ENCODE peak calls at places on chromosomes 7 and 10, in eight cellular contexts. R is endodermal cell, O is transverse colon, M is left lung, W is upper lobe of left lung, P is fibroblast of lung, V is colonic mucosa, Q is left ventricle myocardium inferior. X is an unnamed sample.
A peak's percentile ranks its signal among the peaks of the same experiment; 100 is the strongest.

GRCh38 chr7:27940341-27940740 is 200.4 kb downstream of the TAX1BP1 start:
- DNase-seq in W (no peak), V (no peak), M (no peak), Q (no peak), P (no peak), R (no peak), O (no peak), X (no peak)

GRCh38 chr10:478471-479245 is 210.8 kb downstream of the DIP2C start:
- DNase-seq in O (no peak), W (no peak), V (no peak), P (no peak), R (peak; percentile 37), Q (no peak), M (no peak), X (no peak)

GRCh38 chr7:52540041-52540440 is 495.4 kb upstream of the POM121L12 start:
- DNase-seq in O (no peak), V (no peak), Q (no peak), R (no peak), M (no peak), W (no peak), P (no peak), X (no peak)

GRCh38 chr10:86365346-86366032 is 1.1 kb downstream of the GRID1 start:
- DNase-seq in R (peak; percentile 62), Q (no peak), O (no peak), W (peak; percentile 20), P (no peak), V (no peak), M (peak; percentile 27), X (no peak)

GRCh38 chr7:36360244-36360643 is 29.4 kb upstream of the ANLN start:
- DNase-seq in O (no peak), P (no peak), M (no peak), V (no peak), W (no peak), Q (no peak), R (peak; percentile 55), X (no peak)

GRCh38 chr7:70082026-70082655 is 483.9 kb downstream of the AUTS2 start:
- DNase-seq in R (no peak), M (no peak), Q (no peak), V (no peak), P (peak; percentile 15), W (no peak), O (no peak), X (no peak)

GRCh38 chr10:114762811-114763210 is 58.8 kb upstream of the FHIP2A start:
- DNase-seq in P (no peak), M (no peak), Q (no peak), O (no peak), V (no peak), R (no peak), W (no peak), X (no peak)

GRCh38 chr7:73725703-73726466 is 6.4 kb upstream of the STX1A start:
- DNase-seq in O (peak; percentile 95), Q (peak; percentile 85), M (peak; percentile 81), R (peak; percentile 99), W (peak; percentile 93), P (peak; percentile 58), V (peak; percentile 97), X (peak; percentile 87)

GRCh38 chr10:78185693-78186055 is 152.0 kb downstream of the RPS24 start:
- DNase-seq in M (no peak), V (no peak), Q (peak; percentile 36), O (no peak), P (no peak), R (no peak), W (peak; percentile 40), X (no peak)

DNA sequence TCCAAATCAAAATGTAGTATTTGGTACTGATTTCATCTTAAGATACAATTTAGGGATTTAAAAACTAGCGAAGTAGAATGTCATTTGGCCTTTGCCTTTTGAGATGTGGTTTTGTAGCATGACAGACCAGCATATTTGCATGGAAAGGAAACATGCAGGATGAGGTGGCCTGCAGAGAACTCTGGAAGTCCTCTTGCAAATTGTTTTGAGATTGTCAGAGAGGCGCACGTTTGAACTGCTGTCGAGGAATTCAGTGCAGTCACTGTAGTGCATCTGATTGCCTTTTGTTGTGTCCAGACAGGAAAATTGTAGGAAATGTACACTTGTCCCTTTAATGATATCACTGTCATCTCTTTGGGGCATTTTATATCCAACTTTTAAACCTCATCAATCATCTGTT is 136.7 kb downstream of the CELF2 start:
- DNase-seq in Q (no peak), P (no peak), V (no peak), O (no peak), W (no peak), M (no peak), R (no peak), X (no peak)
- H3K27me3 ChIP-seq in Q (no peaks in the 10 kb centered on the region), P (no peaks in the 10 kb centered on the region), V (no peaks in the 10 kb centered on the region), O (no peaks in the 10 kb centered on the region), W (no peaks in the 10 kb centered on the region), M (no peaks in the 10 kb centered on the region), R (no peaks in the 10 kb centered on the region), X (no peaks in the 10 kb centered on the region)

GRCh38 chr10:125148576-125148975 is 11.8 kb downstream of the CTBP2 start:
- DNase-seq in O (no peak), M (no peak), V (no peak), Q (no peak), W (no peak), R (no peak), P (no peak), X (no peak)
- H3K27ac ChIP-seq in O (peak overlapping the region; percentile 98), M (peak overlapping the region; percentile 65), V (peak overlapping the region; percentile 97), Q (peak overlapping the region; percentile 71), W (peak overlapping the region; percentile 83), R (no peak overlapping the region), P (peak overlapping the region; percentile 88), X (no peak overlapping the region)

GRCh38 chr7:144835668-144836544 is at the start of gene TPK1:
- DNase-seq in W (peak; percentile 95), R (peak; percentile 95), V (peak; percentile 91), Q (peak; percentile 92), M (peak; percentile 94), O (peak; percentile 96), P (peak; percentile 93), X (peak; percentile 91)
- TF ChIP-seq CTCF in W (no peak), R (no peak), V (no peak), Q (peak; percentile 16), M (no peak), O (no peak), P (no peak), X (no peak)

GRCh38 chr7:133828906-133829305 is 298.2 kb upstream of the LRGUK start:
- DNase-seq in V (no peak), M (no peak), R (no peak), P (no peak), W (no peak), O (no peak), Q (no peak), X (no peak)

GRCh38 chr7:133824123-133824522 is 303.0 kb upstream of the LRGUK start:
- DNase-seq in P (no peak), O (no peak), M (no peak), R (no peak), V (no peak), W (no peak), Q (no peak), X (peak; percentile 20)

GRCh38 chr7:133830081-133830480 is 297.1 kb upstream of the LRGUK start:
- DNase-seq in P (no peak), Q (no peak), M (no peak), V (no peak), O (no peak), R (no peak), W (no peak), X (no peak)

GRCh38 chr7:133827707-133828580 is 299.2 kb upstream of the LRGUK start:
- DNase-seq in P (peak; percentile 15), O (no peak), R (no peak), Q (no peak), V (no peak), W (no peak), M (no peak), X (no peak)

DNA sequence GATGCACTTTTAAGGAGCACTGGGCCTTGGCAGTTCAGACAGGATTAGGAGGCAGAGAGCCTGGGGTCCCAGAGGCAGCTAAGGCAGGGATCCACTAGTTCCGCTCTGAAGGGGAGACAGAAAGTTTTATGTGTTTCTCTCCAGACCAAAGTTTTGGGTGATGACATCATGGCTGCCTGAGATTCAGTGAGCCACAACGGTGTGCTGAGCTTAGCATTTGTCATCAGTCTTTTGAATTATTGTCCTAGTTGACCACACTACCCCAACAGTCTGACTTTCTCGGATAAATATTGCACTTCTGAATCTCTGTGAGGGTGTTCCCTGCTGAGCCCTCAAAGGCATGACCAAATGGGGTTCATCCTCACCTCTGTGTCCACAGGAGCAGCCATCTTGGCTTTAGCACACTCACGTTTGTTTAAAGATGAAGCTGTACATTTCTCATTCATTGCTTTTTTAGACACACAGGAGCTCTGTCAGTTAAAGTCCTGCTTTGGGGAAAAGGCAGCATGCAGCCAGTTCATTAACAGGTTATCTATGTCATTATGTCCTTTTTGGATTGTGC is 297.7 kb upstream of the LRGUK start:
- DNase-seq in W (no peak), Q (no peak), M (no peak), R (no peak), O (no peak), V (no peak), P (no peak), X (no peak)
- H3K27me3 ChIP-seq in W (no peaks in the 10 kb centered on the region), Q (no peaks in the 10 kb centered on the region), M (no peaks in the 10 kb centered on the region), R (no peaks in the 10 kb centered on the region), O (no peaks in the 10 kb centered on the region), V (no peaks in the 10 kb centered on the region), P (no peaks in the 10 kb centered on the region), X (no peaks in the 10 kb centered on the region)

GRCh38 chr10:19930936-19931859 is 115.0 kb downstream of the PLXDC2 start:
- DNase-seq in M (no peak), O (peak; percentile 56), W (peak; percentile 32), R (no peak), P (peak; percentile 69), Q (no peak), V (peak; percentile 58), X (no peak)

GRCh38 chr10:19933772-19934171 is 117.5 kb downstream of the PLXDC2 start:
- DNase-seq in P (no peak), Q (no peak), O (no peak), W (no peak), M (no peak), R (no peak), V (no peak), X (no peak)

GRCh38 chr10:19935106-19935505 is 118.9 kb downstream of the PLXDC2 start:
- DNase-seq in O (no peak), Q (no peak), R (no peak), M (no peak), W (no peak), P (no peak), V (no peak), X (no peak)

GRCh38 chr10:19931886-19932285 is 115.7 kb downstream of the PLXDC2 start:
- DNase-seq in Q (no peak), R (no peak), W (no peak), P (no peak), M (no peak), O (no peak), V (no peak), X (no peak)

GRCh38 chr10:19932806-19933371 is 116.7 kb downstream of the PLXDC2 start:
- DNase-seq in V (no peak), W (no peak), P (no peak), M (no peak), Q (no peak), O (no peak), R (no peak), X (no peak)
- H3K27ac ChIP-seq in V (no peak overlapping the region), W (peak overlapping the region; percentile 55), P (no peak overlapping the region), M (no peak overlapping the region), Q (peak overlapping the region; percentile 83), O (no peak overlapping the region), R (no peak overlapping the region), X (no peak overlapping the region)

DNA sequence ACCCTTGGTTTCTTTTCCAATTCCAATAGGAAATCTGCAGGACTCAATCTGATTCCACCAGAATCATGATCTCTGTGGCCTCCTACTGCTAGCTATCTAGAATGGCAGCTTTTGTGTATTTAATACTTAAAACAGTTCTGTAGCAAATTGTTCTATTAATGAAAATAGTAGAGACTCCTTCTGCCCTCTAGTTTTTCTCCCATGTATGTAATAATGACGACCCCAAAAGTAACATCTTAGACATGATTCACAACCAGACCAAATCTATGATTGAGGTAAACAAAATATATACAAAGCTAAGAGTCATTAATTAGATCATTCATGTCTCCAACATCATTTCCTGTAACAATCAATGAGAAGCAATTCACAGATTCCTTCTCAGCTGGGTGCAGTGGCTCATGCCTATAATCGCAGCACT is 259.1 kb upstream of the MKLN1 start:
- DNase-seq in P (peak; percentile 45), V (no peak), O (no peak), Q (no peak), R (no peak), W (no peak), M (no peak), X (no peak)
- TF ChIP-seq CTCF in P (peak; percentile 48), V (no peak), O (no peak), Q (peak; percentile 43), R (peak; percentile 43), W (no peak), M (no peak), X (no peak)